ENCODE peak calls at places on chromosomes 3 and 15, in six cellular contexts. Y is iPS DF 19.7, J is M059J, D is NCI-H1105, C is SW480, K is fibroblast of pulmonary artery. A is an unnamed sample.

GRCh38 chr3:196202516-196202970 is 8.7 kb downstream of the ZDHHC19 start:
- DNase-seq in C (no peak), D (no peak), K (peak), J (no peak), Y (no peak), A (no peak)

GRCh38 chr15:31279221-31280036 is 47.2 kb upstream of the KLF13 start:
- DNase-seq in K (no peak), D (peak), C (no peak), Y (no peak), J (no peak), A (peak)

GRCh38 chr3:184160456-184160855 is 5.3 kb downstream of the DVL3 start:
- DNase-seq in K (peak), D (no peak), Y (no peak), J (no peak), C (no peak), A (no peak)

GRCh38 chr3:14496351-14496750 is 43.8 kb downstream of the GRIP2 start:
- DNase-seq in C (no peak), Y (no peak), D (no peak), K (no peak), J (no peak), A (no peak)

GRCh38 chr3:23607184-23607847 is 198.4 kb upstream of the UBE2E1 start:
- DNase-seq in K (peak), Y (no peak), C (no peak), J (no peak), D (no peak), A (no peak)

GRCh38 chr3:120848503-120848902 is 59.5 kb upstream of the STXBP5L start:
- DNase-seq in Y (no peak), D (no peak), C (no peak), K (no peak), J (no peak), A (no peak)

GRCh38 chr3:48414376-48415250 is 15.3 kb downstream of the PLXNB1 start:
- DNase-seq in C (no peak), J (no peak), Y (no peak), K (no peak), D (no peak), A (no peak)

GRCh38 chr15:55960946-55961345 is 32.5 kb downstream of the NEDD4 start:
- DNase-seq in J (no peak), C (no peak), Y (no peak), K (no peak), D (no peak), A (no peak)

GRCh38 chr3:24834442-24834841 is 339.8 kb upstream of the THRB start:
- DNase-seq in Y (no peak), D (no peak), C (no peak), J (no peak), K (no peak), A (no peak)

GRCh38 chr3:150385296-150386242 is 22.5 kb upstream of the TSC22D2 start:
- DNase-seq in J (no peak), D (no peak), K (no peak), Y (no peak), C (no peak), A (no peak)

GRCh38 chr3:171134170-171134569 is 107.7 kb upstream of the SLC2A2 start:
- DNase-seq in Y (no peak), D (no peak), K (no peak), J (peak), C (no peak), A (no peak)

GRCh38 chr15:39598958-39599845 is 18.3 kb downstream of the THBS1 start:
- DNase-seq in D (no peak), Y (no peak), J (peak), C (no peak), K (peak), A (peak)

GRCh38 chr3:56800373-56801150 is 1.2 kb downstream of the ARHGEF3 start:
- DNase-seq in D (no peak), C (peak), Y (no peak), J (no peak), K (no peak), A (no peak)

GRCh38 chr15:100373037-100373896 is 31.5 kb upstream of the ADAMTS17 start:
- DNase-seq in K (no peak), Y (no peak), J (no peak), D (no peak), C (no peak), A (no peak)

GRCh38 chr3:186432189-186432588 is 70.2 kb upstream of the DGKG start:
- DNase-seq in J (peak), Y (no peak), D (no peak), K (no peak), C (no peak), A (no peak)

GRCh38 chr3:64686446-64686908 is 1.3 kb downstream of the ADAMTS9 start:
- DNase-seq in J (peak), D (no peak), Y (no peak), K (no peak), C (peak), A (no peak)

GRCh38 chr3:51794202-51794601 is 15.2 kb upstream of the IQCF6 start:
- DNase-seq in K (no peak), Y (peak), C (no peak), J (no peak), D (no peak), A (no peak)

GRCh38 chr3:48518755-48519154 is 14.8 kb upstream of the SHISA5 start:
- DNase-seq in Y (no peak), K (no peak), J (no peak), C (no peak), D (no peak), A (no peak)

GRCh38 chr15:53530762-53531161 is 228.7 kb downstream of the WDR72 start:
- DNase-seq in Y (no peak), C (no peak), D (no peak), K (no peak), J (no peak), A (no peak)

GRCh38 chr3:155308831-155309230 is 15.3 kb upstream of the STRIT1 start:
- DNase-seq in Y (no peak), J (peak), K (peak), D (no peak), C (no peak), A (no peak)

A was measured in SJSA1.